ENCODE peak calls at places on chromosomes 7 and 10, in ten cellular contexts. D, F, P, O, R, V, C, M, G and E are unnamed samples.

GRCh38 chr7:150955519-150956394 is 22.4 kb downstream of the KCNH2 start:
- DNase-seq in P (peak), V (peak), F (no peak), G (peak), C (no peak), R (no peak), M (no peak), D (no peak), O (peak), E (no peak)

GRCh38 chr7:122304996-122305421 is 459 bp upstream of the FEZF1 start:
- DNase-seq in O (no peak), M (no peak), R (no peak), F (no peak), G (peak), C (no peak), V (no peak), P (peak), D (no peak), E (no peak)

GRCh38 chr10:52864459-52865106 is 92.0 kb upstream of the MBL2 start:
- DNase-seq in G (no peak), O (no peak), M (no peak), C (peak), P (peak), R (peak), F (peak), D (peak), V (no peak), E (no peak)

GRCh38 chr7:148715027-148715426 is 16.3 kb downstream of the CUL1 start:
- DNase-seq in R (no peak), D (no peak), F (no peak), C (no peak), M (no peak), G (no peak), V (no peak), O (no peak), P (no peak), E (no peak)

GRCh38 chr7:111383133-111383532 is 179.2 kb downstream of the IMMP2L start:
- DNase-seq in M (no peak), D (no peak), O (no peak), C (no peak), R (no peak), F (no peak), G (no peak), V (no peak), P (no peak), E (no peak)

GRCh38 chr7:151761256-151761655 is 115.7 kb downstream of the PRKAG2 start:
- DNase-seq in C (no peak), O (no peak), P (no peak), G (no peak), V (no peak), R (no peak), D (no peak), F (no peak), M (no peak), E (no peak)

GRCh38 chr7:46695045-46695708 is 774.1 kb upstream of the IGFBP3 start:
- DNase-seq in V (no peak), P (no peak), D (no peak), F (no peak), C (no peak), R (peak), M (no peak), O (peak), G (peak), E (no peak)

GRCh38 chr7:102028206-102028826 is 210.9 kb downstream of the CUX1 start:
- DNase-seq in D (no peak), P (no peak), V (no peak), O (no peak), R (no peak), G (no peak), C (no peak), M (no peak), F (no peak), E (no peak)

GRCh38 chr7:101927389-101928306 is 110.2 kb downstream of the CUX1 start:
- DNase-seq in R (no peak), M (no peak), P (no peak), F (no peak), O (no peak), G (no peak), C (no peak), V (no peak), D (no peak), E (no peak)

GRCh38 chr10:110492069-110492782 is 5.5 kb upstream of the DUSP5 start:
- DNase-seq in D (peak), V (no peak), P (no peak), R (no peak), M (no peak), O (no peak), F (no peak), G (no peak), C (no peak), E (no peak)

DNA sequence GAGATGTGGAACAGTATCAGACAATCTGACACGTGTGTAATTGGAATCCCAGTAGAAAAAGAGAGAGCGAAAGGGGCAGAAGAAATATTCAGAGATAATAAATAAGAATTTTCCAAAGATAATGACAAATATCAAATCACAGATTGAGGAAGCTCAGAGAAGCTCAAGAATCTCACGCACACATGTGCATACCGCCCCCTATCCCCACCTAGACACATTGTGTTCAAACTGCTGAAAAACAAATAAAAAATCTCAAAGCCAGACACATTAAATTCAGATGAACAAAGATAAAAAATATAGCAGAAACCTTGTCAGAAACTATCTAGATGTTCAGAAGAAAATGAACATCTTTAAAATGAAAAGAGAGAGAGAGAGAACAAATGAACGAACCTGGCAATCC is 17.2 kb downstream of the SFR1 start:
- DNase-seq in D (peak), G (no peak), R (no peak), M (no peak), O (no peak), F (no peak), P (no peak), C (no peak), V (no peak), E (no peak)
- TF ChIP-seq CTCF in D (peak), G (no peak), R (peak), M (no peak), O (no peak), F (peak), P (peak), C (peak), V (peak), E (peak)

GRCh38 chr10:69906425-69906824 is 104.7 kb downstream of the COL13A1 start:
- DNase-seq in M (no peak), P (no peak), R (no peak), C (no peak), O (no peak), F (no peak), V (no peak), G (no peak), D (peak), E (no peak)
- TF ChIP-seq CTCF in M (no peak), P (no peak), R (no peak), C (no peak), O (no peak), F (no peak), V (no peak), G (no peak), D (no peak), E (no peak)

DNA sequence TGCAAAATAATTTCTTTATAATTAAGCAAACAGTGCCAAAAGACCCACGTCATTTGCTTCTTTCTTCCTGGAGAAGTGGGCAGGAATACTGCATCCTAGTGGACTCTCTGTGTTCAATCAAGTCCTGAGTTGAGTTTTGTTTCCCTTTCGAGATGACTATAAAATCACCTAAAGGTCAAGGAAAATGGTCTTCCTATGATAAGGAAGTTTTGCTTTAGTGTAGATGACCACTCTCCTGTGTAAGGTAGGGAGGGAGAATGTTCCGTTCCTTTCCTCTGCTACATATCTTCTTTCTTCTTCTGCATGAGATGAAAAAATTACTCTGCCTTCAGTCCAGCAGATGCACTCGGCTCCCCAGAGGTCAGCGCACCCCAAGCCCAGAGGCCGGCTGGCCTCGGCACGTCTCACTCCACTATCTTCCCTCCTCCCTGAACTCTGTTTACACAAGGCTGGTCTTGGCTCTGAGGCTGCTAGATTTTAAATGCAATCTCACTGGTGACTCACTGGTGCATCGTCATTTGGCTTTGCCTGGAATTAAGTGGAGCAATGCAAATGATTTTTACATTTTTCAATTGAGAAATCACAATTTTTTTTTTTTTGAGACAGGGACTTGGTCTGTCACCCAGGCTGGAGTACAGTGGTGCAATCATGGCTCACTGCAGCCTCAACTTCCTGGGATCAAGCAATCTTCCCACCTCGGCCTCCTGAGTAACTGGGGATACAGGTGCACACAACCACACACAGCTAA is 18.6 kb upstream of the VDAC2 start:
- DNase-seq in F (peak), P (no peak), G (no peak), V (peak), C (peak), O (peak), R (peak), D (peak), M (no peak), E (peak)
- TF ChIP-seq CTCF in F (peak), P (no peak), G (no peak), V (no peak), C (peak), O (no peak), R (peak), D (peak), M (no peak), E (peak)

GRCh38 chr10:100705139-100705538 is 40.2 kb upstream of the PAX2 start:
- DNase-seq in O (no peak), G (no peak), D (peak), P (no peak), C (no peak), V (no peak), M (no peak), F (no peak), R (no peak), E (no peak)
- TF ChIP-seq CTCF in O (no peak), G (no peak), D (peak), P (no peak), C (no peak), V (no peak), M (no peak), F (no peak), R (peak), E (no peak)